ENCODE peak calls at places on chromosomes 16 and 17, in seven cellular contexts. N is GM23338, X is tibial artery, V is OCI-LY7, J is gastrocnemius medialis, E is psoas muscle, F is uterus. C is an unnamed sample. For H3K4me1, the result is how much of the 10 kb centered on the place peaks cover.

GRCh38 chr17:32625971-32626370 is 139.2 kb downstream of the CDK5R1 start:
- DNase-seq in N (no peak), X (no peak), V (no peak), J (no peak), E (no peak), F (no peak), C (no peak)

GRCh38 chr16:77869997-77870813 is 81.8 kb downstream of the VAT1L start:
- DNase-seq in N (peak), X (peak), V (no peak), J (no peak), E (no peak), F (no peak), C (no peak)

GRCh38 chr17:79970576-79971068 is 65.0 kb downstream of the TBC1D16 start:
- DNase-seq in N (peak), X (peak), V (peak), J (no peak), E (no peak), F (no peak), C (no peak)

GRCh38 chr17:10790491-10791401 is 13.2 kb downstream of the TMEM238L start:
- DNase-seq in N (no peak), X (no peak), V (no peak), J (no peak), E (no peak), F (no peak), C (no peak)

GRCh38 chr17:80845863-80846671 is 145.6 kb upstream of the CHMP6 start:
- DNase-seq in N (no peak), X (peak), V (peak), J (peak), E (peak), F (no peak), C (no peak)

GRCh38 chr17:51946311-51946710 is 212.2 kb downstream of the CA10 start:
- DNase-seq in N (no peak), X (no peak), V (no peak), J (no peak), E (no peak), F (no peak), C (no peak)

GRCh38 chr17:18968945-18969887 is 17.3 kb downstream of the SLC5A10 start:
- DNase-seq in N (no peak), X (no peak), V (no peak), J (no peak), E (no peak), F (peak), C (no peak)

GRCh38 chr17:74325743-74326379 is at the start of gene KIF19:
- DNase-seq in N (peak), X (no peak), V (no peak), J (peak), E (peak), F (no peak), C (no peak)

GRCh38 chr17:57296231-57296630 is 39.9 kb downstream of the MSI2 start:
- DNase-seq in N (no peak), X (no peak), V (no peak), J (no peak), E (no peak), F (no peak), C (no peak)

GRCh38 chr17:4938069-4938491 is 1.8 kb downstream of the SLC25A11 start:
- DNase-seq in N (no peak), X (no peak), V (no peak), J (no peak), E (no peak), F (no peak), C (no peak)

GRCh38 chr16:19499006-19499405 is 22.9 kb downstream of the GDE1 start:
- DNase-seq in N (no peak), X (no peak), V (no peak), J (no peak), E (no peak), F (no peak), C (no peak)

DNA sequence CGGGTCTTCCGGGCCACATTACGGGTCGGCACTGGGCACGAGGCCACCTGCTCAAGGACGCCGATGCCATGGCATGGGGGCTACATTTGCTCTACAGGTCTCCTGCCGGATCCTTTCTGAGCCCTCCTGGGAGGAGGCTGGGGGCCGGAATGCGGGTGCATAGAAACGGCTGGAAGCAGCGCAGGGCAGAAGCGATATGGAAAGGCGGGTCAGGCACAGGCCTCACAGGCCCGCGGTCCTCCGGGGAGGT is 28.4 kb downstream of the AXIN1 start:
- DNase-seq in N (no peak), X (no peak), V (no peak), J (no peak), E (no peak), F (no peak), C (no peak)
- H3K4me1 ChIP-seq in N (under half), X (under half), V (under half), J (under half), E (under half), F (under half), C (under half)

GRCh38 chr16:84603115-84603816 is 14.6 kb downstream of the COTL1 start:
- DNase-seq in N (no peak), X (peak), V (no peak), J (peak), E (peak), F (peak), C (peak)
- H3K27ac ChIP-seq in N (peak), X (peak), V (peak), J (peak), E (no peak), F (peak), C (peak)

DNA sequence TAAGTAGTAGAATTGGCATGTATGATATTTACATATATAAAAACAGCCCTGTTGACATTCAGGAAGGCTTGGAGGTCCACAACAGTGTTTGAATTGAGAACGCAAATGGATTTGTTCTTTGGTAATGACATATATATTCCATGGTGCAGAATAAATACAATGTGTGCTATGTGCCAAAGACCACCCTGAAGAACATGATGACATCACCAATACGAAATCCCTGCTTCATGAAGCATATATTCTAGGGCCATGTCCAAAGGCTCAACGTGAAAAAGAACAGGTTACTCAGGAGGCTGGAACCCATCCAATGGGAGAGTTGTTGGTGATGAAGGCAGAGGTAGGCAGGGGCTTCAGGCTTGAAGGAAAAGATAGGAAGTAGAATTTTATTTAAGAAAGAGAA is 423.9 kb upstream of the MAF start:
- DNase-seq in N (no peak), X (no peak), V (no peak), J (no peak), E (no peak), F (no peak), C (no peak)
- H3K4me1 ChIP-seq in N (under half), X (under half), V (under half), J (under half), E (under half), F (under half), C (under half)

GRCh38 chr16:46894011-46894672 is 10.0 kb downstream of the GPT2 start:
- DNase-seq in N (no peak), X (no peak), V (no peak), J (peak), E (peak), F (no peak), C (no peak)
- H3K27ac ChIP-seq in N (no peak), X (no peak), V (no peak), J (peak), E (peak), F (no peak), C (no peak)

DNA sequence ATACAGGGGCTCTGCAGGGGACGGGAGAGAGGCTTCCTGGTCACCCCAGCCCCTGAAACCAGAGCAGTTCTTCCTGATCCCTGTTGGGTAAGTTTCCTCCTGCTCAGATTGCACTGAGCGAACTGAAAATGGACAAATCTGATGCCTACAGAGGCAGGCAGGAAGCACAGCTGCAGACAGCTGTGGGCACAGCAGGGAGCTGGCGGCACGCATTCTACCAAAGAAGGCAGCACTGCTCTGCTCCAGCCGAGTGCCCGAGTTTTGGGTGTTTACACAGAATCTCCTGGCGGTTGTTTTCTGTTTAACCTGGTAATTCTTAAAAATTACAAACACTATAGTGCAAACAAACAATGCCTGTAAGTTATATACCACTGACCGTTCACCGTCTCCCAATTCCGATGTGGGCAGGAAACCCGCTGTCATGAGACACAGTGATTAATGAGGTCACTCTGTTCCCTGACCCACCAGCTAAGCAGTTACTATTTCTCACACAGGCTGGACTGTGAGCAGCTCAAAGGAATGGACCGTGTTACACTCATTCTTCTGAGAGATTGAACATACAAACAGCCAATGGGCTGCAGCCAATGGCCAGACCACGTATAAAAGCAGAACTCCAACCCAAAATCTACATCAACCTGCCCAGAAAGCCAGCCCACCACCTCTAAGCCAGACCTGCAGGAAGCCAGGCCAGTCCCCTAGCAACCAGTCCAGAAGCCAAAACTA is 25.5 kb downstream of the NSMCE1 start:
- DNase-seq in N (peak), X (peak), V (no peak), J (no peak), E (no peak), F (peak), C (peak)
- H3K4me1 ChIP-seq in N (under half), X (under half), V (under half), J (under half), E (under half), F (under half), C (under half)

DNA sequence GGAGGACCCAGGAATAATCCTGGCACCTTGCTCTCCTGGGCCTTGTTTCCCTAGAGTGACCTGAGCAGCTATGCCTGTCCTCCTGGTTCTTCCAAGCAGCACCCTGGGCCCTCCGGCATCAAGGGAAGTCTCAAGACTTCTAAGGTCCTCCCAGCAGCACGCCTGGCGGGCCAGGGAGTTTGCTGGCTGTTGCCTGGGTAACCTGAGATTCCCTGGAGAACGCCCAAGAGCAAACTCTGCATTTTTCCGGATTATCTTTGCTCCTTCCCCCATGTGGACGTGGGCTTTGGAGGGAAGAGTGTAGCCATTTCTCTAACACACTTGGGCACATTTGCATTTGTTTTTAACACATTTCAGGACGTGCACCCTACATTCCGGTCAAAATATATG is 116.8 kb downstream of the ADCY9 start:
- DNase-seq in N (peak), X (peak), V (no peak), J (peak), E (peak), F (peak), C (no peak)
- H3K27ac ChIP-seq in N (no peak), X (peak), V (no peak), J (peak), E (peak), F (peak), C (no peak)